ENCODE peak calls at places on chromosomes 3 and 15, in four cellular contexts. One of them, this sample, is unnamed.

GRCh38 chr3:132840201-132840700 is 118.0 kb upstream of the NPHP3 start:
- DNase-seq in MV-4-11: no peak
- DNase-seq in activated CD8-positive, alpha-beta memory T cell treated with anti-CD3 and anti-CD28 coated beads for 24 hours: no peak
- DNase-seq in NCI-H1694: no peak
- DNase-seq in this sample: no peak

GRCh38 chr3:46902188-46902631 is 24.7 kb downstream of the PTH1R start:
- DNase-seq in MV-4-11: no peak
- DNase-seq in activated CD8-positive, alpha-beta memory T cell treated with anti-CD3 and anti-CD28 coated beads for 24 hours: no peak
- DNase-seq in NCI-H1694: no peak
- DNase-seq in this sample: no peak

GRCh38 chr3:43194490-43195115 is 88.7 kb upstream of the POMGNT2 start:
- DNase-seq in MV-4-11: no peak
- DNase-seq in activated CD8-positive, alpha-beta memory T cell treated with anti-CD3 and anti-CD28 coated beads for 24 hours: peak
- DNase-seq in NCI-H1694: no peak
- DNase-seq in this sample: no peak

GRCh38 chr3:29171583-29171990 is 109.3 kb upstream of the RBMS3 start:
- DNase-seq in MV-4-11: peak
- DNase-seq in activated CD8-positive, alpha-beta memory T cell treated with anti-CD3 and anti-CD28 coated beads for 24 hours: no peak
- DNase-seq in NCI-H1694: no peak
- DNase-seq in this sample: no peak

GRCh38 chr3:166100710-166101109 is 263.5 kb upstream of the BCHE start:
- DNase-seq in MV-4-11: no peak
- DNase-seq in activated CD8-positive, alpha-beta memory T cell treated with anti-CD3 and anti-CD28 coated beads for 24 hours: no peak
- DNase-seq in NCI-H1694: no peak
- DNase-seq in this sample: no peak

GRCh38 chr3:61650276-61650675 is 88.9 kb downstream of the PTPRG start:
- DNase-seq in MV-4-11: no peak
- DNase-seq in activated CD8-positive, alpha-beta memory T cell treated with anti-CD3 and anti-CD28 coated beads for 24 hours: no peak
- DNase-seq in NCI-H1694: no peak
- DNase-seq in this sample: no peak

GRCh38 chr3:193775421-193776077 is 182.5 kb downstream of the OPA1 start:
- DNase-seq in MV-4-11: no peak
- DNase-seq in activated CD8-positive, alpha-beta memory T cell treated with anti-CD3 and anti-CD28 coated beads for 24 hours: no peak
- DNase-seq in NCI-H1694: no peak
- DNase-seq in this sample: no peak

GRCh38 chr15:35925634-35926380 is 379.8 kb upstream of the DPH6 start:
- DNase-seq in MV-4-11: no peak
- DNase-seq in activated CD8-positive, alpha-beta memory T cell treated with anti-CD3 and anti-CD28 coated beads for 24 hours: no peak
- DNase-seq in NCI-H1694: no peak
- DNase-seq in this sample: no peak

GRCh38 chr3:132180337-132180791 is 136.8 kb upstream of the ACP3 start:
- DNase-seq in MV-4-11: peak
- DNase-seq in activated CD8-positive, alpha-beta memory T cell treated with anti-CD3 and anti-CD28 coated beads for 24 hours: no peak
- DNase-seq in NCI-H1694: peak
- DNase-seq in this sample: peak

GRCh38 chr15:67850336-67850735 is 10.5 kb upstream of the RNU6-1 start:
- DNase-seq in MV-4-11: no peak
- DNase-seq in activated CD8-positive, alpha-beta memory T cell treated with anti-CD3 and anti-CD28 coated beads for 24 hours: no peak
- DNase-seq in NCI-H1694: no peak
- DNase-seq in this sample: no peak

GRCh38 chr3:185900228-185900627 is 37.6 kb downstream of the TRA2B start:
- DNase-seq in MV-4-11: peak
- DNase-seq in activated CD8-positive, alpha-beta memory T cell treated with anti-CD3 and anti-CD28 coated beads for 24 hours: no peak
- DNase-seq in NCI-H1694: no peak
- DNase-seq in this sample: no peak

GRCh38 chr3:46672349-46672695 is 21.2 kb downstream of the ALS2CL start:
- DNase-seq in MV-4-11: no peak
- DNase-seq in activated CD8-positive, alpha-beta memory T cell treated with anti-CD3 and anti-CD28 coated beads for 24 hours: no peak
- DNase-seq in NCI-H1694: no peak
- DNase-seq in this sample: no peak

GRCh38 chr3:195269375-195270078 is 1.4 kb downstream of the XXYLT1 start:
- DNase-seq in MV-4-11: peak
- DNase-seq in activated CD8-positive, alpha-beta memory T cell treated with anti-CD3 and anti-CD28 coated beads for 24 hours: no peak
- DNase-seq in NCI-H1694: no peak
- DNase-seq in this sample: no peak

GRCh38 chr3:56862352-56863062 is 60.8 kb upstream of the ARHGEF3 start:
- DNase-seq in MV-4-11: no peak
- DNase-seq in activated CD8-positive, alpha-beta memory T cell treated with anti-CD3 and anti-CD28 coated beads for 24 hours: peak
- DNase-seq in NCI-H1694: no peak
- DNase-seq in this sample: no peak

GRCh38 chr15:27564656-27565055 is 534.5 kb downstream of the OCA2 start:
- DNase-seq in MV-4-11: no peak
- DNase-seq in activated CD8-positive, alpha-beta memory T cell treated with anti-CD3 and anti-CD28 coated beads for 24 hours: no peak
- DNase-seq in NCI-H1694: no peak
- DNase-seq in this sample: no peak

GRCh38 chr15:55742927-55743614 is at the start of gene PRTG:
- DNase-seq in MV-4-11: no peak
- DNase-seq in activated CD8-positive, alpha-beta memory T cell treated with anti-CD3 and anti-CD28 coated beads for 24 hours: no peak
- DNase-seq in NCI-H1694: no peak
- DNase-seq in this sample: peak

GRCh38 chr3:72152551-72153476 is 367.9 kb upstream of the PROK2 start:
- DNase-seq in MV-4-11: no peak
- DNase-seq in activated CD8-positive, alpha-beta memory T cell treated with anti-CD3 and anti-CD28 coated beads for 24 hours: no peak
- DNase-seq in NCI-H1694: peak
- DNase-seq in this sample: no peak